ENCODE peak calls at places on chromosomes 4 and X, in seven cellular contexts. W is Calu3; A is cardiac fibroblast; C is Panc1; U is NCI-H1105; M is stimulated activated CD4-positive, alpha-beta T cell treated with anti-CD3 and anti-CD28 coated beads, Interleukin-4, amount 100 ng/mL, for 48 hours; E is EH. Z is an unnamed sample.

GRCh38 chr4:173237152-173237551 is 68.5 kb downstream of the GALNT7 start:
- DNase-seq in W (no peak), A (peak), C (no peak), U (no peak), M (no peak), E (peak), Z (peak)

GRCh38 chr4:126750723-126751122 is 882.0 kb upstream of the INTU start:
- DNase-seq in W (no peak), A (no peak), C (no peak), U (no peak), M (no peak), E (no peak), Z (no peak)

GRCh38 chr4:114383721-114384120 is 214.9 kb upstream of the UGT8 start:
- DNase-seq in W (peak), A (peak), C (no peak), U (no peak), M (no peak), E (peak), Z (peak)

GRCh38 chrX:7711167-7711566 is 131.8 kb upstream of the VCX start:
- DNase-seq in W (no peak), A (no peak), C (no peak), U (no peak), M (no peak), E (peak), Z (no peak)

GRCh38 chr4:8276358-8277240 is 7.0 kb downstream of the HTRA3 start:
- DNase-seq in W (no peak), A (peak), C (no peak), U (no peak), M (no peak), E (peak), Z (peak)

GRCh38 chr4:88623097-88623496 is 30.8 kb downstream of the HERC3 start:
- DNase-seq in W (no peak), A (peak), C (no peak), U (no peak), M (no peak), E (peak), Z (peak)

GRCh38 chrX:150205011-150205410 is 158.1 kb upstream of the MAMLD1 start:
- DNase-seq in W (no peak), A (peak), C (no peak), U (no peak), M (no peak), E (no peak), Z (no peak)

GRCh38 chr4:1035510-1035909 is 24.1 kb downstream of the FGFRL1 start:
- DNase-seq in W (peak), A (no peak), C (no peak), U (no peak), M (no peak), E (no peak), Z (no peak)

GRCh38 chr4:26896636-26897035 is 36.0 kb downstream of the STIM2 start:
- DNase-seq in W (no peak), A (peak), C (no peak), U (no peak), M (no peak), E (peak), Z (no peak)

GRCh38 chrX:71017396-71017939 is 50.7 kb downstream of the SNX12 start:
- DNase-seq in W (no peak), A (peak), C (no peak), U (no peak), M (no peak), E (peak), Z (no peak)

GRCh38 chr4:174138616-174139015 is 144.9 kb downstream of the FBXO8 start:
- DNase-seq in W (no peak), A (no peak), C (no peak), U (no peak), M (no peak), E (no peak), Z (no peak)

GRCh38 chr4:56958111-56958517 is 19.3 kb downstream of the NOA1 start:
- DNase-seq in W (no peak), A (peak), C (no peak), U (peak), M (no peak), E (peak), Z (peak)

GRCh38 chr4:75011131-75011795 is 78.3 kb downstream of the PARM1 start:
- DNase-seq in W (no peak), A (no peak), C (no peak), U (no peak), M (no peak), E (no peak), Z (no peak)

GRCh38 chr4:10267066-10267465 is 150.5 kb upstream of the WDR1 start:
- DNase-seq in W (no peak), A (no peak), C (no peak), U (no peak), M (no peak), E (no peak), Z (no peak)

GRCh38 chr4:185290656-185291055 is 81.3 kb downstream of the SNX25 start:
- DNase-seq in W (no peak), A (no peak), C (no peak), U (no peak), M (no peak), E (no peak), Z (no peak)

Z was measured in A673.